ENCODE peak calls at places on chromosomes 13 and 19, in six cellular contexts. Q is neural crest cell, J is DND-41, U is RWPE1, Z is GM12865, G is NCI-H2171. T is an unnamed sample.

GRCh38 chr13:110376120-110376519 is 69.0 kb downstream of the COL4A2 start:
- DNase-seq in J (no peak), Q (no peak), G (no peak), U (no peak), Z (no peak), T (no peak)

GRCh38 chr13:94595006-94595942 is 678 bp downstream of the TGDS start:
- DNase-seq in G (no peak), U (peak), Q (peak), Z (peak), J (peak), T (peak)

GRCh38 chr13:73984949-73985691 is 149.1 kb downstream of the KLF12 start:
- DNase-seq in G (no peak), J (peak), Q (no peak), U (no peak), Z (no peak), T (no peak)

GRCh38 chr19:17796013-17796837 is 1.3 kb downstream of the B3GNT3 start:
- DNase-seq in U (no peak), J (no peak), Q (no peak), Z (no peak), G (no peak), T (peak)

GRCh38 chr13:23921451-23921888 is 24.2 kb upstream of the C1QTNF9B start:
- DNase-seq in Q (peak), J (no peak), U (peak), Z (peak), G (no peak), T (peak)

GRCh38 chr19:50658438-50659317 is 9.4 kb downstream of the C19orf81 start:
- DNase-seq in J (peak), Z (no peak), G (peak), U (peak), Q (peak), T (peak)

GRCh38 chr13:109790951-109791605 is 4.7 kb upstream of the IRS2 start:
- DNase-seq in Z (no peak), Q (peak), U (no peak), G (peak), J (peak), T (peak)

GRCh38 chr19:16860118-16860517 is 28.7 kb upstream of the F2RL3 start:
- DNase-seq in G (no peak), Z (no peak), J (no peak), U (no peak), Q (no peak), T (no peak)

GRCh38 chr13:112791662-112792440 is 102.0 kb downstream of the ATP11A start:
- DNase-seq in Z (no peak), G (no peak), Q (no peak), U (no peak), J (no peak), T (no peak)

GRCh38 chr13:95509521-95510315 is 42.8 kb upstream of the CLDN10 start:
- DNase-seq in J (no peak), Q (no peak), G (no peak), U (peak), Z (no peak), T (peak)

GRCh38 chr19:45955905-45956608 is 17.6 kb downstream of the NOVA2 start:
- DNase-seq in Z (no peak), G (no peak), Q (peak), J (no peak), U (peak), T (peak)

GRCh38 chr19:30580673-30581072 is 208.5 kb downstream of the ZNF536 start:
- DNase-seq in Z (no peak), G (no peak), U (no peak), J (no peak), Q (no peak), T (no peak)

GRCh38 chr19:10095622-10095947 is 6.9 kb downstream of the ANGPTL6 start:
- DNase-seq in J (no peak), G (no peak), Z (no peak), U (no peak), Q (no peak), T (no peak)

GRCh38 chr13:20080377-20081164 is 80.3 kb downstream of the GJA3 start:
- DNase-seq in Q (no peak), U (no peak), G (no peak), Z (no peak), J (no peak), T (no peak)

GRCh38 chr13:111181977-111182376 is 66.9 kb downstream of the ARHGEF7 start:
- DNase-seq in Z (no peak), U (no peak), Q (no peak), J (no peak), G (no peak), T (no peak)

GRCh38 chr19:42155796-42156195 is 23.6 kb upstream of the POU2F2 start:
- DNase-seq in Q (no peak), U (no peak), G (no peak), Z (no peak), J (no peak), T (no peak)

GRCh38 chr19:11554160-11554559 is 4.9 kb downstream of the ELOF1 start:
- DNase-seq in J (no peak), Q (no peak), G (no peak), U (no peak), Z (peak), T (no peak)

GRCh38 chr19:2331601-2332246 is 3.2 kb downstream of the SPPL2B start:
- DNase-seq in G (no peak), J (peak), Q (no peak), Z (no peak), U (no peak), T (no peak)

GRCh38 chr13:79548886-79549285 is 67.9 kb downstream of the NDFIP2 start:
- DNase-seq in J (no peak), Z (no peak), G (no peak), U (no peak), Q (no peak), T (peak)

GRCh38 chr19:30664358-30665058 is 292.3 kb downstream of the ZNF536 start:
- DNase-seq in G (no peak), U (no peak), J (no peak), Z (no peak), Q (no peak), T (peak)

GRCh38 chr13:91690944-91691343 is 292.5 kb downstream of the GPC5 start:
- DNase-seq in G (no peak), J (no peak), Z (peak), Q (no peak), U (no peak), T (no peak)

GRCh38 chr19:17605761-17606745 is 50.6 kb downstream of the COLGALT1 start:
- DNase-seq in G (peak), Q (peak), Z (peak), J (peak), U (peak), T (peak)

GRCh38 chr13:27406178-27406939 is 18.1 kb upstream of the GTF3A start:
- DNase-seq in Z (peak), Q (no peak), U (peak), G (no peak), J (peak), T (peak)

GRCh38 chr19:43807651-43808050 is 5.4 kb upstream of the LYPD5 start:
- DNase-seq in Q (no peak), G (no peak), J (no peak), Z (no peak), U (no peak), T (no peak)

GRCh38 chr13:46369506-46370268 is 17.4 kb downstream of the RUBCNL start:
- DNase-seq in Q (no peak), J (no peak), G (no peak), Z (peak), U (no peak), T (peak)

GRCh38 chr19:44575116-44575700 is 38.2 kb upstream of the IGSF23 start:
- DNase-seq in Q (no peak), G (no peak), Z (no peak), J (no peak), U (no peak), T (no peak)

GRCh38 chr19:16886305-16886880 is 2.4 kb upstream of the F2RL3 start:
- DNase-seq in Q (no peak), G (no peak), Z (peak), U (no peak), J (no peak), T (no peak)

GRCh38 chr19:49129238-49129583 is 9.9 kb downstream of the PPFIA3 start:
- DNase-seq in Q (no peak), U (no peak), J (no peak), Z (no peak), G (no peak), T (no peak)

GRCh38 chr19:41905273-41906002 is 22.5 kb downstream of the ARHGEF1 start:
- DNase-seq in U (no peak), G (no peak), Q (no peak), Z (no peak), J (no peak), T (no peak)

GRCh38 chr13:83057119-83057518 is 825.2 kb downstream of the SLITRK1 start:
- DNase-seq in G (no peak), J (no peak), Q (no peak), Z (no peak), U (no peak), T (no peak)

GRCh38 chr19:29002336-29002735 is 210.6 kb downstream of the UQCRFS1 start:
- DNase-seq in G (no peak), Z (no peak), J (no peak), Q (no peak), U (no peak), T (no peak)

GRCh38 chr19:48798937-48799336 is 11.9 kb downstream of the BCAT2 start:
- DNase-seq in J (peak), Z (peak), Q (no peak), G (peak), U (no peak), T (no peak)